ENCODE peak calls at places on chromosomes 5 and 9, in nine cellular contexts. B, T, M, I, Z, D, C, W and Q are unnamed samples.

GRCh38 chr9:124813041-124813440 is 36.1 kb downstream of the OLFML2A start:
- DNase-seq in B (no peak), T (no peak), M (no peak), I (no peak), Z (no peak), D (no peak), C (no peak), W (no peak), Q (no peak)

GRCh38 chr5:33843579-33843978 is 48.2 kb downstream of the ADAMTS12 start:
- DNase-seq in B (no peak), T (peak), M (peak), I (no peak), Z (peak), D (peak), C (peak), W (no peak), Q (no peak)

GRCh38 chr5:153641183-153641688 is 150.8 kb downstream of the GRIA1 start:
- DNase-seq in B (no peak), T (no peak), M (no peak), I (no peak), Z (no peak), D (no peak), C (no peak), W (no peak), Q (no peak)

GRCh38 chr5:32193591-32193990 is 19.5 kb upstream of the GOLPH3 start:
- DNase-seq in B (peak), T (peak), M (peak), I (no peak), Z (peak), D (peak), C (peak), W (no peak), Q (peak)

GRCh38 chr5:141672856-141673813 is 8.9 kb downstream of the ARAP3 start:
- DNase-seq in B (no peak), T (no peak), M (no peak), I (no peak), Z (no peak), D (no peak), C (no peak), W (no peak), Q (no peak)

GRCh38 chr9:36976371-36977030 is 57.6 kb downstream of the PAX5 start:
- DNase-seq in B (peak), T (peak), M (no peak), I (no peak), Z (peak), D (peak), C (peak), W (no peak), Q (no peak)

GRCh38 chr5:8848997-8849585 is 696.8 kb downstream of the SEMA5A start:
- DNase-seq in B (no peak), T (peak), M (peak), I (no peak), Z (peak), D (peak), C (peak), W (no peak), Q (peak)

GRCh38 chr5:78974011-78974410 is 11.1 kb downstream of the ARSB start:
- DNase-seq in B (no peak), T (no peak), M (no peak), I (no peak), Z (no peak), D (no peak), C (no peak), W (peak), Q (no peak)

GRCh38 chr5:72517961-72518690 is 10.9 kb upstream of the ZNF366 start:
- DNase-seq in B (peak), T (peak), M (no peak), I (no peak), Z (no peak), D (no peak), C (no peak), W (peak), Q (peak)

GRCh38 chr5:78360674-78361225 is 333 bp downstream of the SCAMP1 start:
- DNase-seq in B (peak), T (no peak), M (peak), I (peak), Z (no peak), D (no peak), C (peak), W (peak), Q (peak)

GRCh38 chr9:77099388-77099787 is 77.9 kb upstream of the VPS13A start:
- DNase-seq in B (no peak), T (no peak), M (no peak), I (no peak), Z (no peak), D (no peak), C (no peak), W (no peak), Q (no peak)

GRCh38 chr9:134295746-134296250 is 30.5 kb upstream of the RXRA start:
- DNase-seq in B (no peak), T (no peak), M (no peak), I (no peak), Z (no peak), D (no peak), C (no peak), W (no peak), Q (no peak)

GRCh38 chr5:65061250-65061973 is 292.7 kb downstream of the CWC27 start:
- DNase-seq in B (no peak), T (no peak), M (no peak), I (no peak), Z (no peak), D (no peak), C (no peak), W (no peak), Q (no peak)

GRCh38 chr5:171152382-171152781 is 156.7 kb upstream of the TLX3 start:
- DNase-seq in B (no peak), T (peak), M (peak), I (no peak), Z (peak), D (peak), C (peak), W (no peak), Q (peak)

GRCh38 chr9:134984372-134985240 is 66.9 kb upstream of the FCN1 start:
- DNase-seq in B (peak), T (no peak), M (no peak), I (no peak), Z (no peak), D (no peak), C (no peak), W (no peak), Q (no peak)

GRCh38 chr5:27474054-27474323 is 435.6 kb upstream of the CDH9 start:
- DNase-seq in B (no peak), T (peak), M (peak), I (no peak), Z (no peak), D (no peak), C (no peak), W (no peak), Q (no peak)